ENCODE peak calls at places on chromosome 18, in ten cellular contexts. Y, U, B, D, M, W, C, J, L and K are unnamed samples.
A peak's percentile ranks its signal among the peaks of the same experiment; 100 is the strongest.

GRCh38 chr18:60350975-60351374 is 21.6 kb downstream of the MC4R start:
- DNase-seq in Y (no peak), U (no peak), B (no peak), D (no peak), M (no peak), W (no peak), C (no peak), J (peak; percentile 41), L (no peak), K (no peak)

GRCh38 chr18:32048507-32049091 is 30.0 kb downstream of the RNF125 start:
- DNase-seq in Y (no peak), U (no peak), B (peak; percentile 49), D (no peak), M (no peak), W (no peak), C (no peak), J (no peak), L (no peak), K (peak; percentile 91)

GRCh38 chr18:10269226-10269625 is 185.2 kb upstream of the APCDD1 start:
- DNase-seq in Y (peak; percentile 90), U (no peak), B (no peak), D (no peak), M (no peak), W (no peak), C (no peak), J (no peak), L (no peak), K (no peak)

GRCh38 chr18:79765491-79766245 is 32.1 kb upstream of the KCNG2 start:
- DNase-seq in Y (no peak), U (peak; percentile 44), B (no peak), D (no peak), M (no peak), W (no peak), C (peak; percentile 19), J (no peak), L (no peak), K (no peak)

GRCh38 chr18:23283933-23284430 is 148.7 kb downstream of the CABLES1 start:
- DNase-seq in Y (peak; percentile 52), U (no peak), B (peak; percentile 33), D (no peak), M (no peak), W (peak; percentile 57), C (no peak), J (peak; percentile 92), L (no peak), K (peak; percentile 35)

GRCh38 chr18:69109686-69110085 is 291.0 kb upstream of the DOK6 start:
- DNase-seq in Y (no peak), U (no peak), B (no peak), D (no peak), M (no peak), W (no peak), C (no peak), J (no peak), L (no peak), K (no peak)

GRCh38 chr18:7946724-7947377 is 379.7 kb downstream of the PTPRM start:
- DNase-seq in Y (peak; percentile 72), U (no peak), B (peak; percentile 79), D (no peak), M (peak; percentile 42), W (no peak), C (no peak), J (peak; percentile 76), L (no peak), K (peak; percentile 72)

GRCh38 chr18:57846258-57846657 is 43.1 kb upstream of the ATP8B1 start:
- DNase-seq in Y (peak; percentile 87), U (no peak), B (peak; percentile 62), D (no peak), M (peak; percentile 40), W (no peak), C (no peak), J (peak; percentile 88), L (no peak), K (peak; percentile 86)

GRCh38 chr18:61574665-61575064 is 241.4 kb downstream of the CDH20 start:
- DNase-seq in Y (no peak), U (no peak), B (no peak), D (no peak), M (no peak), W (no peak), C (no peak), J (no peak), L (no peak), K (no peak)

GRCh38 chr18:2847341-2848144 is 737 bp downstream of the EMILIN2 start:
- DNase-seq in Y (no peak), U (peak; percentile 84), B (no peak), D (no peak), M (no peak), W (peak; percentile 71), C (no peak), J (no peak), L (no peak), K (no peak)
- H3K27ac ChIP-seq in Y (no peak overlapping the region), U (no peak overlapping the region), B (peak overlapping the region; percentile 46), D (peak overlapping the region; percentile 79), M (peak overlapping the region; percentile 82), W (no peak overlapping the region), C (peak overlapping the region; percentile 79), J (no peak overlapping the region), L (no peak overlapping the region), K (no peak overlapping the region)

DNA sequence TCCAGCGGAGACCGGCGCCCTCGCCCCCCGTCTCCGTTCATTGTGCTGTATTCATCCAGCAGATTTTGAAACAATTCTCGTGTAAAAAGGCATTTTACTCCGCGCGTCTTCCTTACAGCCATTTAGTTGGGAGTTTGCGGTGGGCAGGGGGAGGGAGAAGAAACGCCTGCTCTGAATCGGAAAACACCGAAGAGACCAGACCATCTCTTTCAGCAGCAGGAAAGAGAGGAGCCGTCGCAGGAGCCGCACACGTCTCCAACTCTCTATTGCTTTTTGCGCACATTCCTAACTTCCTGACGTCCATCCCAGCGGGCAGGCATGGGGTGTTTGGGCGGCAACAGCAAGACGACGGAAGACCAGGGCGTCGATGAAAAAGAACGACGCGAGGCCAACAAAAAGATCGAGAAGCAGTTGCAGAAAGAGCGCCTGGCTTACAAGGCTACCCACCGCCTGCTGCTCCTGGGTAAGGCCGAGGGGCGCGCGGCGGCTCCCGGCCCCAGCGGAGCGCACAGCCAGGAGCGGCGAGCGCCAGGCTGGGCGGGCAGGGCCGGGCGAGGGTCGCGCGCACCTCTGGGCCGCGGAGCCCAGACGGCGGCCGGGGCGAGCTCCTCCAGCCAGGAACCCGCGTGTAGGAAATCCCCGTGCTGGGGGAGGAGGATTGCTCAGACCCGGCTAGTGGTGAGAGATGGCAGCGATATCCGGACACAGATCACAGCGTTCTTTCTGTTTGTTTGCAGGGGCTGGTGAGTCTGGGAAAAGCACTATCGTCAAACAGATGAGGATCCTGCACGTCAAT is 63.2 kb downstream of the GNAL start:
- DNase-seq in Y (no peak), U (no peak), B (peak; percentile 37), D (no peak), M (no peak), W (peak; percentile 68), C (no peak), J (peak; percentile 41), L (no peak), K (no peak)
- H3K4me3 ChIP-seq in Y (no peak overlapping the region), U (no peak overlapping the region), B (peak overlapping the region; percentile 52), D (peak overlapping the region; percentile 47), M (peak overlapping the region; percentile 14), W (peak overlapping the region; percentile 66), C (peak overlapping the region; percentile 42), J (peak overlapping the region; percentile 41), L (no peak overlapping the region), K (no peak overlapping the region)

DNA sequence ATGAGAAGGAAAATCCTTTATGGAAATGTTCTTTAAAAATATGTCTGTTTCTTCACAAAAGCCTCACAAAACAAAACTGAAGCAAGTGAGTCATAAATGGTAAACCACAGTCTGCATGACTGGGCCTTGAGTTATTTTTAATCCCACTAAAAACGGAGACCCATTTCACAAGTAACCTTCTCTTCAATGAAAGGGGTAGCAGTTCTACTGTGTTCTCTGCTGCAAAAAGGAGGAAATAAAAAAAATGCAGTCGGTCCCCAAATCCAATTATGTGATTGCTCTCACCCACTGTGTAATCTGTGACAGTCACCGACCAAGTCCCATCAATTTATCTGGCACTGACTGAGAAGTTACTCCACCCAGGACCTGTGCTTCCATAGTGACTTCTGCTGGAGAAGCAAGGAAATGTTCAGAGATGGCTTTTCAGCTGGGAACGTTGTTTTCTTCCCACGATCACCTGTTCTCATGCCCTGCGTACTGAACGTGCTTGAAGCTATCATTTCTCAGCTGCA is 79.8 kb upstream of the TMEM200C start:
- DNase-seq in Y (no peak), U (no peak), B (no peak), D (no peak), M (no peak), W (no peak), C (no peak), J (peak; percentile 74), L (no peak), K (no peak)
- H3K27ac ChIP-seq in Y (no peak overlapping the region), U (no peak overlapping the region), B (no peak overlapping the region), D (no peak overlapping the region), M (no peak overlapping the region), W (no peak overlapping the region), C (no peak overlapping the region), J (peak overlapping the region; percentile 30), L (no peak overlapping the region), K (no peak overlapping the region)

GRCh38 chr18:12908706-12909105 is 24.7 kb upstream of the PTPN2 start:
- DNase-seq in Y (no peak), U (no peak), B (no peak), D (no peak), M (no peak), W (no peak), C (no peak), J (no peak), L (no peak), K (no peak)

GRCh38 chr18:12911025-12911927 is 27.2 kb upstream of the PTPN2 start:
- DNase-seq in Y (peak; percentile 17), U (peak; percentile 78), B (no peak), D (no peak), M (no peak), W (peak; percentile 52), C (no peak), J (no peak), L (peak; percentile 35), K (peak; percentile 29)

GRCh38 chr18:12906773-12907172 is 22.7 kb upstream of the PTPN2 start:
- DNase-seq in Y (no peak), U (no peak), B (no peak), D (no peak), M (no peak), W (no peak), C (no peak), J (no peak), L (no peak), K (no peak)

GRCh38 chr18:12907258-12907925 is 23.4 kb upstream of the PTPN2 start:
- DNase-seq in Y (peak; percentile 61), U (no peak), B (no peak), D (no peak), M (no peak), W (no peak), C (no peak), J (no peak), L (no peak), K (no peak)

DNA sequence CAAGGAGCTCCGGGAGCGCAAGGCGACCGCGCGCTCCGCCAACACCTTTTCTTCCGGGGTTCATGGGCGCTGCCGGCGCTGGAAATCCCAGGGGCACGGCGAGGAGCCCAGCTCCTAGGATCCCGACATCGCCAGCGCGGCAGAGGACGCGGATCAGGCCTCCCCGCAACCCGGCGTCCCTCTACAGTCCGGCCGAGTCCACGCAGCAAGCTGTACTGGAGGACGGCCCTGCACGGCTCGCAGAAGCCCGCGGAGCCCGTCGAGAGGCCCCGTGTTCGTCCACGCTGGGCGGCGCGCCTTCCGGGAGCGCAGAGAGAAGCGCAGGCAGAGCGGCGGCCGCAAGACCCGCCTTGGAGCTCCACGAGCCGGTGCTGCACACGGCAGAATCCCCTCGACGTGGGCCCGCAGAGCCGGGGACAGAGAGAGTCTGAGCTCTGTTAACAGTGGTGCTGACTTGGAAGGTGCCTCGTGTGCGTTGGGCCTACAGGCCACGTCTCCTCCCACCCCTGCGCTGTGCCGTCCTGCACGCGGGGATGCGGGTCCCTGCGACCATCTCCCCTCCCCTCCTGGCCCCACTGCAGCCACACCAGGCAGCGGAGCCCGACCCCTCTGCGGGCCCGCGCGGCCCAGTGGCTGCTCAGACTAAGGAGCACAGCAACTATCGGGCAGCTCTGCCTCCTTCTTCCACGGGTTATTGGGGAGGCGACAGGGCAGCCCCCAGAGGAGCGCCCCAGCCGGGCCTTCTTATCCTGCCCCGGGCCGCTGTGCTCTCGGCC is 28.1 kb upstream of the PTPN2 start:
- DNase-seq in Y (no peak), U (no peak), B (no peak), D (no peak), M (no peak), W (peak; percentile 54), C (no peak), J (no peak), L (no peak), K (no peak)
- H3K4me3 ChIP-seq in Y (no peak overlapping the region), U (no peak overlapping the region), B (no peak overlapping the region), D (no peak overlapping the region), M (peak overlapping the region; percentile 43), W (peak overlapping the region; percentile 5), C (peak overlapping the region; percentile 16), J (no peak overlapping the region), L (no peak overlapping the region), K (no peak overlapping the region)